ENCODE peak calls at places on chromosomes 6 and 20, in seven cellular contexts. One of them, this sample, is unnamed.

GRCh38 chr6:144566868-144567615 is 281.9 kb downstream of the UTRN start:
- DNase-seq in mucosa of descending colon: no peak
- DNase-seq in adrenal gland: no peak
- DNase-seq in Peyer's patch: no peak
- DNase-seq in colonic mucosa: no peak
- DNase-seq in CD8-positive, alpha-beta memory T cell: no peak
- DNase-seq in tibial artery: no peak
- DNase-seq in this sample: no peak

GRCh38 chr20:3785240-3786125 is 1.1 kb downstream of the CENPB start:
- DNase-seq in mucosa of descending colon: peak; percentile 55
- DNase-seq in adrenal gland: peak; percentile 48
- DNase-seq in Peyer's patch: no peak
- DNase-seq in colonic mucosa: no peak
- DNase-seq in CD8-positive, alpha-beta memory T cell: no peak
- DNase-seq in tibial artery: no peak
- DNase-seq in this sample: peak; percentile 24

GRCh38 chr6:121055572-121056163 is 278.6 kb downstream of the TBC1D32 start:
- DNase-seq in mucosa of descending colon: no peak
- DNase-seq in adrenal gland: no peak
- DNase-seq in Peyer's patch: no peak
- DNase-seq in colonic mucosa: no peak
- DNase-seq in CD8-positive, alpha-beta memory T cell: no peak
- DNase-seq in tibial artery: no peak
- DNase-seq in this sample: peak; percentile 58

GRCh38 chr20:61968932-61969331 is 96.7 kb downstream of the TAF4 start:
- DNase-seq in mucosa of descending colon: no peak
- DNase-seq in adrenal gland: no peak
- DNase-seq in Peyer's patch: no peak
- DNase-seq in colonic mucosa: no peak
- DNase-seq in CD8-positive, alpha-beta memory T cell: no peak
- DNase-seq in tibial artery: no peak
- DNase-seq in this sample: no peak

GRCh38 chr6:163793584-163793983 is 379.1 kb downstream of the QKI start:
- DNase-seq in mucosa of descending colon: no peak
- DNase-seq in adrenal gland: no peak
- DNase-seq in Peyer's patch: no peak
- DNase-seq in colonic mucosa: no peak
- DNase-seq in CD8-positive, alpha-beta memory T cell: no peak
- DNase-seq in tibial artery: no peak
- DNase-seq in this sample: no peak

GRCh38 chr20:3222635-3223600 is 13.6 kb downstream of the ITPA start:
- DNase-seq in mucosa of descending colon: no peak
- DNase-seq in adrenal gland: no peak
- DNase-seq in Peyer's patch: peak; percentile 65
- DNase-seq in colonic mucosa: no peak
- DNase-seq in CD8-positive, alpha-beta memory T cell: no peak
- DNase-seq in tibial artery: no peak
- DNase-seq in this sample: no peak

GRCh38 chr6:10963113-10963512 is 76.3 kb downstream of the SYCP2L start:
- DNase-seq in mucosa of descending colon: no peak
- DNase-seq in adrenal gland: no peak
- DNase-seq in Peyer's patch: no peak
- DNase-seq in colonic mucosa: no peak
- DNase-seq in CD8-positive, alpha-beta memory T cell: no peak
- DNase-seq in tibial artery: no peak
- DNase-seq in this sample: no peak

GRCh38 chr6:5763871-5764270 is 242.9 kb downstream of the NRN1 start:
- DNase-seq in mucosa of descending colon: no peak
- DNase-seq in adrenal gland: no peak
- DNase-seq in Peyer's patch: peak; percentile 18
- DNase-seq in colonic mucosa: no peak
- DNase-seq in CD8-positive, alpha-beta memory T cell: no peak
- DNase-seq in tibial artery: no peak
- DNase-seq in this sample: no peak

GRCh38 chr6:155541976-155542375 is 86.3 kb upstream of the NOX3 start:
- DNase-seq in mucosa of descending colon: no peak
- DNase-seq in adrenal gland: no peak
- DNase-seq in Peyer's patch: no peak
- DNase-seq in colonic mucosa: no peak
- DNase-seq in CD8-positive, alpha-beta memory T cell: no peak
- DNase-seq in tibial artery: no peak
- DNase-seq in this sample: no peak

GRCh38 chr6:43493833-43494232 is 16.3 kb downstream of the LRRC73 start:
- DNase-seq in mucosa of descending colon: no peak
- DNase-seq in adrenal gland: no peak
- DNase-seq in Peyer's patch: no peak
- DNase-seq in colonic mucosa: no peak
- DNase-seq in CD8-positive, alpha-beta memory T cell: no peak
- DNase-seq in tibial artery: no peak
- DNase-seq in this sample: no peak

GRCh38 chr6:26328265-26328844 is 36.6 kb upstream of the BTN3A2 start:
- DNase-seq in mucosa of descending colon: no peak
- DNase-seq in adrenal gland: no peak
- DNase-seq in Peyer's patch: no peak
- DNase-seq in colonic mucosa: no peak
- DNase-seq in CD8-positive, alpha-beta memory T cell: peak; percentile 53
- DNase-seq in tibial artery: no peak
- DNase-seq in this sample: no peak

GRCh38 chr6:71383891-71384489 is 95.4 kb downstream of the OGFRL1 start:
- DNase-seq in mucosa of descending colon: no peak
- DNase-seq in adrenal gland: peak; percentile 21
- DNase-seq in Peyer's patch: no peak
- DNase-seq in colonic mucosa: no peak
- DNase-seq in CD8-positive, alpha-beta memory T cell: no peak
- DNase-seq in tibial artery: no peak
- DNase-seq in this sample: peak; percentile 84

GRCh38 chr6:152273638-152274037 is 363.5 kb downstream of the SYNE1 start:
- DNase-seq in mucosa of descending colon: no peak
- DNase-seq in adrenal gland: no peak
- DNase-seq in Peyer's patch: no peak
- DNase-seq in colonic mucosa: no peak
- DNase-seq in CD8-positive, alpha-beta memory T cell: no peak
- DNase-seq in tibial artery: no peak
- DNase-seq in this sample: no peak

GRCh38 chr20:22288156-22288555 is 296.2 kb downstream of the FOXA2 start:
- DNase-seq in mucosa of descending colon: no peak
- DNase-seq in adrenal gland: no peak
- DNase-seq in Peyer's patch: no peak
- DNase-seq in colonic mucosa: no peak
- DNase-seq in CD8-positive, alpha-beta memory T cell: no peak
- DNase-seq in tibial artery: no peak
- DNase-seq in this sample: no peak

GRCh38 chr6:41846666-41847237 is 48.4 kb downstream of the USP49 start:
- DNase-seq in mucosa of descending colon: no peak
- DNase-seq in adrenal gland: peak; percentile 76
- DNase-seq in Peyer's patch: peak; percentile 44
- DNase-seq in colonic mucosa: peak; percentile 72
- DNase-seq in CD8-positive, alpha-beta memory T cell: peak; percentile 53
- DNase-seq in tibial artery: peak; percentile 58
- DNase-seq in this sample: peak; percentile 99

GRCh38 chr6:68497927-68498326 is 137.2 kb upstream of the ADGRB3 start:
- DNase-seq in mucosa of descending colon: no peak
- DNase-seq in adrenal gland: no peak
- DNase-seq in Peyer's patch: no peak
- DNase-seq in colonic mucosa: no peak
- DNase-seq in CD8-positive, alpha-beta memory T cell: no peak
- DNase-seq in tibial artery: no peak
- DNase-seq in this sample: no peak

GRCh38 chr6:119193707-119194106 is 115.2 kb upstream of the FAM184A start:
- DNase-seq in mucosa of descending colon: no peak
- DNase-seq in adrenal gland: no peak
- DNase-seq in Peyer's patch: no peak
- DNase-seq in colonic mucosa: no peak
- DNase-seq in CD8-positive, alpha-beta memory T cell: no peak
- DNase-seq in tibial artery: no peak
- DNase-seq in this sample: no peak

GRCh38 chr20:7463290-7463689 is 477.0 kb downstream of the HAO1 start:
- DNase-seq in mucosa of descending colon: no peak
- DNase-seq in adrenal gland: no peak
- DNase-seq in Peyer's patch: no peak
- DNase-seq in colonic mucosa: no peak
- DNase-seq in CD8-positive, alpha-beta memory T cell: no peak
- DNase-seq in tibial artery: no peak
- DNase-seq in this sample: peak; percentile 45

GRCh38 chr6:168376120-168376519 is 56.5 kb upstream of the DACT2 start:
- DNase-seq in mucosa of descending colon: no peak
- DNase-seq in adrenal gland: no peak
- DNase-seq in Peyer's patch: no peak
- DNase-seq in colonic mucosa: no peak
- DNase-seq in CD8-positive, alpha-beta memory T cell: no peak
- DNase-seq in tibial artery: peak; percentile 5
- DNase-seq in this sample: no peak

GRCh38 chr6:170208651-170209353 is 82.1 kb downstream of the DLL1 start:
- DNase-seq in mucosa of descending colon: no peak
- DNase-seq in adrenal gland: no peak
- DNase-seq in Peyer's patch: no peak
- DNase-seq in colonic mucosa: peak; percentile 10
- DNase-seq in CD8-positive, alpha-beta memory T cell: peak; percentile 42
- DNase-seq in tibial artery: peak; percentile 10
- DNase-seq in this sample: no peak

GRCh38 chr20:32017711-32018251 is 7.5 kb downstream of the CCM2L start:
- DNase-seq in mucosa of descending colon: peak; percentile 75
- DNase-seq in adrenal gland: no peak
- DNase-seq in Peyer's patch: peak; percentile 60
- DNase-seq in colonic mucosa: peak; percentile 63
- DNase-seq in CD8-positive, alpha-beta memory T cell: peak; percentile 53
- DNase-seq in tibial artery: no peak
- DNase-seq in this sample: no peak

GRCh38 chr6:13119549-13119948 is 208.8 kb downstream of the TBC1D7 start:
- DNase-seq in mucosa of descending colon: no peak
- DNase-seq in adrenal gland: no peak
- DNase-seq in Peyer's patch: no peak
- DNase-seq in colonic mucosa: no peak
- DNase-seq in CD8-positive, alpha-beta memory T cell: no peak
- DNase-seq in tibial artery: no peak
- DNase-seq in this sample: no peak

GRCh38 chr6:13116155-13116554 is 212.2 kb downstream of the TBC1D7 start:
- DNase-seq in mucosa of descending colon: no peak
- DNase-seq in adrenal gland: no peak
- DNase-seq in Peyer's patch: no peak
- DNase-seq in colonic mucosa: no peak
- DNase-seq in CD8-positive, alpha-beta memory T cell: no peak
- DNase-seq in tibial artery: no peak
- DNase-seq in this sample: no peak

GRCh38 chr6:13117561-13117960 is 210.8 kb downstream of the TBC1D7 start:
- DNase-seq in mucosa of descending colon: no peak
- DNase-seq in adrenal gland: no peak
- DNase-seq in Peyer's patch: no peak
- DNase-seq in colonic mucosa: no peak
- DNase-seq in CD8-positive, alpha-beta memory T cell: no peak
- DNase-seq in tibial artery: no peak
- DNase-seq in this sample: no peak

GRCh38 chr6:13120483-13121482 is 207.6 kb downstream of the TBC1D7 start:
- DNase-seq in mucosa of descending colon: no peak
- DNase-seq in adrenal gland: no peak
- DNase-seq in Peyer's patch: no peak
- DNase-seq in colonic mucosa: no peak
- DNase-seq in CD8-positive, alpha-beta memory T cell: no peak
- DNase-seq in tibial artery: no peak
- DNase-seq in this sample: no peak
- H3K4me1 ChIP-seq in mucosa of descending colon: no peaks in the 10 kb centered on the region
- H3K4me1 ChIP-seq in adrenal gland: no peaks in the 10 kb centered on the region
- H3K4me1 ChIP-seq in Peyer's patch: no peaks in the 10 kb centered on the region
- H3K4me1 ChIP-seq in colonic mucosa: no peaks in the 10 kb centered on the region
- H3K4me1 ChIP-seq in CD8-positive, alpha-beta memory T cell: no peaks in the 10 kb centered on the region
- H3K4me1 ChIP-seq in tibial artery: peaks cover 54% of the 10 kb centered on the region
- H3K4me1 ChIP-seq in this sample: no peaks in the 10 kb centered on the region

DNA sequence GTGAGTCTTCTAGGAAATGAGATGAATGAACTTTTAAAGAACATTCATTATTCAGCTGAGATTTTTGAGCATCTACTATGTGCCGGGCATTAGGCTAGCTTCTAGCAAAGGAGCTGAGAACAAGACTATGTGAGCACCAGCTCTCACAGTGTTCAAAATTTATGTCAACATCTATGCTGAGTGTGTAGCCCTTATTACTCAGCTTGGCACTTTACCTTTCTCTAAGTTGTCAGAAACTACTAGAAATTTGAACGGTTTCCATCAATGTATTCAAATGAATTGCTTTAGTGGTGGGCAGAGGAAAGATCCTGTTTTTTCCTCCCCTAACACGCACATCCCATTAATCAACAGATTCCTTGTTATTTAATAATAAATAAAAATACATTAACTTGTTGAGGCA is 33.3 kb downstream of the CYP24A1 start:
- DNase-seq in mucosa of descending colon: no peak
- DNase-seq in adrenal gland: no peak
- DNase-seq in Peyer's patch: no peak
- DNase-seq in colonic mucosa: no peak
- DNase-seq in CD8-positive, alpha-beta memory T cell: no peak
- DNase-seq in tibial artery: no peak
- DNase-seq in this sample: no peak
- H3K4me1 ChIP-seq in mucosa of descending colon: no peaks in the 10 kb centered on the region
- H3K4me1 ChIP-seq in adrenal gland: no peaks in the 10 kb centered on the region
- H3K4me1 ChIP-seq in Peyer's patch: no peaks in the 10 kb centered on the region
- H3K4me1 ChIP-seq in colonic mucosa: no peaks in the 10 kb centered on the region
- H3K4me1 ChIP-seq in CD8-positive, alpha-beta memory T cell: no peaks in the 10 kb centered on the region
- H3K4me1 ChIP-seq in tibial artery: no peaks in the 10 kb centered on the region
- H3K4me1 ChIP-seq in this sample: no peaks in the 10 kb centered on the region

DNA sequence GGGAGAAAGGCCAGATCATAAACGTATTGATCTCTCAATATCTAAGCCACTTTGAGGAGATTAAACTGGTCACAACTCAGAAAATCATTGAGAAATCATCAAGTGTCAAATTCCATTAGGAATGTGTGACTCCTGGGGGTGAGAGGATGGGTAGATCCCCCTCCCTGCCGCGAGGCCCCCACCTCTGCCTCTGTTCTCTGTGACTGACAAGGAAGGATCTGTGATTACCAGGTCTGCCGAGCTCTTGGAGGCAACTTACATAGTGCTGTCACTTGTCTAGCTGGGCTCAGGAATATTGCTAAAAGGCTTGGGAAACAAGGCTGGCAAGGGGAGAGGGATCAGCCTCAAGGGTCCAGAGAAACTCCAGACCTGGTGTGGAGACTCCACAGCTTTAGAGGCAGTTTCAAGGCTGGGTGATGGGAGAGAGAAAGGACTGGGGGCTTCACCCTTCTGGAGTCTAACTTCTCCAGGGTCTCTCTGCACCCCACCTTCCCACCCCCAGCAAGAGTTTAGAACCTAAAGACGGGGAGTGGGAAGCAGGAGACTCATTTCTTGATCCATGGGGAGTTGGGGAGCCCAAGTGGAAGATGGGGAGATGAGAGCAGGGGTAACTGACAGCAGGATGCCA is 11.6 kb upstream of the ARMC12 start:
- DNase-seq in mucosa of descending colon: peak; percentile 42
- DNase-seq in adrenal gland: no peak
- DNase-seq in Peyer's patch: no peak
- DNase-seq in colonic mucosa: no peak
- DNase-seq in CD8-positive, alpha-beta memory T cell: no peak
- DNase-seq in tibial artery: no peak
- DNase-seq in this sample: no peak
- H3K4me1 ChIP-seq in mucosa of descending colon: peaks cover 75% of the 10 kb centered on the region
- H3K4me1 ChIP-seq in adrenal gland: peaks cover 54% of the 10 kb centered on the region
- H3K4me1 ChIP-seq in Peyer's patch: peaks cover 84% of the 10 kb centered on the region
- H3K4me1 ChIP-seq in colonic mucosa: peaks cover 49% of the 10 kb centered on the region
- H3K4me1 ChIP-seq in CD8-positive, alpha-beta memory T cell: peaks cover 70% of the 10 kb centered on the region
- H3K4me1 ChIP-seq in tibial artery: peaks cover 96% of the 10 kb centered on the region
- H3K4me1 ChIP-seq in this sample: peaks cover 33% of the 10 kb centered on the region

DNA sequence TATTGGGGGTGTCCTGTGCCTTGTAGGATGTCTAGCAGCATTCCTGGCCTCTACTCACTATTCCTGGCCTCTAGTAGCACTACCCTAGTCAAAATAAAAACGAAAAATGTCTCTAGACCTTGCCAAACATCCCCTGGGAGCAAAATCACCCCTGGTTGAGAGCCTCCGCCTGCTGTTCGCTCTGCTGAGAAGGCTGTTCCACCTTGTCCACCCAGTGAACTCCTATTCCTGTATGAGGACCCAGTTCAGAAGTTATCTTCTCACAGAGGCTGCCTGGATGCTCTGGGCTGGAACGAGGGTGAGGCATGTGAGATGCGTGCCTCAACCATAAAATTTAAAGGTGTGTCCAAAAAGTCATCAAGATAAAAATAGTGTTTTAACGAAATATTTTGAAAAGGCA is 101.9 kb downstream of the TOX2 start:
- DNase-seq in mucosa of descending colon: no peak
- DNase-seq in adrenal gland: no peak
- DNase-seq in Peyer's patch: no peak
- DNase-seq in colonic mucosa: no peak
- DNase-seq in CD8-positive, alpha-beta memory T cell: no peak
- DNase-seq in tibial artery: no peak
- DNase-seq in this sample: no peak
- H3K4me1 ChIP-seq in mucosa of descending colon: peaks cover 50% of the 10 kb centered on the region
- H3K4me1 ChIP-seq in adrenal gland: no peaks in the 10 kb centered on the region
- H3K4me1 ChIP-seq in Peyer's patch: peaks cover 5% of the 10 kb centered on the region
- H3K4me1 ChIP-seq in colonic mucosa: peaks cover 33% of the 10 kb centered on the region
- H3K4me1 ChIP-seq in CD8-positive, alpha-beta memory T cell: peaks cover 42% of the 10 kb centered on the region
- H3K4me1 ChIP-seq in tibial artery: peaks cover 31% of the 10 kb centered on the region
- H3K4me1 ChIP-seq in this sample: peaks cover 39% of the 10 kb centered on the region